ENCODE peak calls at places on chromosomes 7 and 10, in six cellular contexts. Q is anterior cingulate cortex; P is NCI-H1417; V is COR-L47; A is activated gamma-delta T cell treated with anti-CD3 and anti-CD28 coated beads, Interleukin-2, amount 50 U/mL, for 16 hours; S is NCI-H1092. I is an unnamed sample.

GRCh38 chr10:14800397-14800796 is 25.7 kb upstream of the FAM107B start:
- DNase-seq in Q (no peak), P (no peak), V (no peak), A (no peak), S (no peak), I (no peak)

GRCh38 chr10:132638130-132638515 is 100.5 kb downstream of the INPP5A start:
- DNase-seq in Q (no peak), P (no peak), V (no peak), A (no peak), S (no peak), I (no peak)

GRCh38 chr10:34262965-34263364 is 552.1 kb downstream of the PARD3 start:
- DNase-seq in Q (no peak), P (no peak), V (no peak), A (no peak), S (no peak), I (no peak)

GRCh38 chr7:10557375-10557774 is 416.3 kb upstream of the PHF14 start:
- DNase-seq in Q (no peak), P (no peak), V (no peak), A (no peak), S (no peak), I (no peak)

GRCh38 chr10:113945075-113945686 is 90.7 kb downstream of the NHLRC2 start:
- DNase-seq in Q (no peak), P (no peak), V (no peak), A (no peak), S (no peak), I (no peak)

GRCh38 chr10:22429981-22430421 is 84.7 kb downstream of the SPAG6 start:
- DNase-seq in Q (no peak), P (no peak), V (no peak), A (no peak), S (no peak), I (no peak)

GRCh38 chr7:135385209-135385608 is 124.7 kb downstream of the CNOT4 start:
- DNase-seq in Q (no peak), P (peak), V (peak), A (no peak), S (no peak), I (no peak)

GRCh38 chr10:47137311-47137851 is 162.6 kb upstream of the GDF10 start:
- DNase-seq in Q (no peak), P (no peak), V (no peak), A (no peak), S (no peak), I (no peak)

GRCh38 chr10:128324058-128324457 is 197.8 kb upstream of the MKI67 start:
- DNase-seq in Q (no peak), P (no peak), V (no peak), A (no peak), S (no peak), I (no peak)

GRCh38 chr10:112375721-112376577 is 2.0 kb downstream of the ACSL5 start:
- DNase-seq in Q (no peak), P (no peak), V (no peak), A (no peak), S (no peak), I (no peak)

GRCh38 chr7:151695856-151696555 is 176.3 kb upstream of the RHEB start:
- DNase-seq in Q (peak), P (peak), V (peak), A (no peak), S (no peak), I (no peak)

GRCh38 chr7:27235387-27236052 is 7.1 kb upstream of the EVX1 start:
- DNase-seq in Q (no peak), P (peak), V (peak), A (no peak), S (peak), I (no peak)

GRCh38 chr10:62233494-62234283 is 35.0 kb downstream of the RTKN2 start:
- DNase-seq in Q (no peak), P (no peak), V (no peak), A (no peak), S (no peak), I (no peak)

GRCh38 chr7:52423251-52423650 is 612.2 kb upstream of the POM121L12 start:
- DNase-seq in Q (no peak), P (no peak), V (no peak), A (no peak), S (no peak), I (no peak)

GRCh38 chr7:80499350-80499955 is 12.4 kb downstream of the GNAT3 start:
- DNase-seq in Q (no peak), P (no peak), V (no peak), A (no peak), S (no peak), I (no peak)

GRCh38 chr7:116433246-116433645 is 66.3 kb upstream of the CAV2 start:
- DNase-seq in Q (no peak), P (no peak), V (no peak), A (no peak), S (no peak), I (no peak)

GRCh38 chr10:72126184-72126871 is 38.0 kb upstream of the SPOCK2 start:
- DNase-seq in Q (no peak), P (no peak), V (no peak), A (no peak), S (no peak), I (no peak)

GRCh38 chr7:2607122-2607912 is 24.5 kb upstream of the TTYH3 start:
- DNase-seq in Q (no peak), P (no peak), V (no peak), A (no peak), S (no peak), I (no peak)

GRCh38 chr7:100435401-100436304 is 644 bp downstream of the PPP1R35 start:
- DNase-seq in Q (no peak), P (peak), V (peak), A (no peak), S (no peak), I (no peak)

GRCh38 chr10:127889605-127890195 is 3.0 kb downstream of the CLRN3 start:
- DNase-seq in Q (no peak), P (no peak), V (no peak), A (no peak), S (no peak), I (no peak)

GRCh38 chr10:3805227-3805790 is 20.3 kb upstream of the KLF6 start:
- DNase-seq in Q (no peak), P (no peak), V (no peak), A (peak), S (no peak), I (no peak)

I was measured in NCI-H1048.